ENCODE peak calls at places on chromosome 13, in five cellular contexts. One of them, this sample, is unnamed.

GRCh38 chr13:105783261-105783660 is 752.2 kb downstream of the EFNB2 start:
- DNase-seq in neural progenitor cell: no peak
- DNase-seq in mammary epithelial cell: no peak
- DNase-seq in A673: no peak
- DNase-seq in fibroblast of lung: no peak
- DNase-seq in this sample: no peak

GRCh38 chr13:97021241-97021640 is 27.0 kb upstream of the OXGR1 start:
- DNase-seq in neural progenitor cell: no peak
- DNase-seq in mammary epithelial cell: no peak
- DNase-seq in A673: no peak
- DNase-seq in fibroblast of lung: no peak
- DNase-seq in this sample: no peak

GRCh38 chr13:89988206-89988605 is 1359.3 kb upstream of the MIR17HG start:
- DNase-seq in neural progenitor cell: no peak
- DNase-seq in mammary epithelial cell: no peak
- DNase-seq in A673: no peak
- DNase-seq in fibroblast of lung: no peak
- DNase-seq in this sample: no peak

GRCh38 chr13:51475727-51476521 is 23.1 kb upstream of the INTS6 start:
- DNase-seq in neural progenitor cell: no peak
- DNase-seq in mammary epithelial cell: no peak
- DNase-seq in A673: no peak
- DNase-seq in fibroblast of lung: peak; percentile 27
- DNase-seq in this sample: no peak

GRCh38 chr13:105327727-105328126 is 1207.7 kb downstream of the EFNB2 start:
- DNase-seq in neural progenitor cell: no peak
- DNase-seq in mammary epithelial cell: no peak
- DNase-seq in A673: no peak
- DNase-seq in fibroblast of lung: peak; percentile 14
- DNase-seq in this sample: no peak

GRCh38 chr13:38707433-38707832 is 20.6 kb downstream of the FREM2 start:
- DNase-seq in neural progenitor cell: no peak
- DNase-seq in mammary epithelial cell: no peak
- DNase-seq in A673: no peak
- DNase-seq in fibroblast of lung: no peak
- DNase-seq in this sample: no peak

GRCh38 chr13:109213714-109214113 is 572.7 kb downstream of the IRS2 start:
- DNase-seq in neural progenitor cell: no peak
- DNase-seq in mammary epithelial cell: peak; percentile 40
- DNase-seq in A673: no peak
- DNase-seq in fibroblast of lung: no peak
- DNase-seq in this sample: no peak

GRCh38 chr13:76879876-76880270 is 6.3 kb downstream of the KCTD12 start:
- DNase-seq in neural progenitor cell: no peak
- DNase-seq in mammary epithelial cell: no peak
- DNase-seq in A673: no peak
- DNase-seq in fibroblast of lung: no peak
- DNase-seq in this sample: no peak

GRCh38 chr13:50127726-50128291 is 112.6 kb downstream of the KCNRG start:
- DNase-seq in neural progenitor cell: peak; percentile 71
- DNase-seq in mammary epithelial cell: no peak
- DNase-seq in A673: no peak
- DNase-seq in fibroblast of lung: no peak
- DNase-seq in this sample: no peak

GRCh38 chr13:106521101-106521799 is 14.2 kb downstream of the EFNB2 start:
- DNase-seq in neural progenitor cell: no peak
- DNase-seq in mammary epithelial cell: no peak
- DNase-seq in A673: no peak
- DNase-seq in fibroblast of lung: no peak
- DNase-seq in this sample: peak; percentile 40

GRCh38 chr13:25945596-25945995 is 106.2 kb downstream of the SHISA2 start:
- DNase-seq in neural progenitor cell: no peak
- DNase-seq in mammary epithelial cell: no peak
- DNase-seq in A673: peak; percentile 26
- DNase-seq in fibroblast of lung: peak; percentile 17
- DNase-seq in this sample: no peak

GRCh38 chr13:54234607-54235006 is 1206.0 kb downstream of the OLFM4 start:
- DNase-seq in neural progenitor cell: no peak
- DNase-seq in mammary epithelial cell: no peak
- DNase-seq in A673: no peak
- DNase-seq in fibroblast of lung: no peak
- DNase-seq in this sample: no peak

GRCh38 chr13:45325806-45326205 is 15.2 kb downstream of the TPT1 start:
- DNase-seq in neural progenitor cell: no peak
- DNase-seq in mammary epithelial cell: peak; percentile 87
- DNase-seq in A673: no peak
- DNase-seq in fibroblast of lung: peak; percentile 88
- DNase-seq in this sample: no peak

GRCh38 chr13:98384739-98385138 is 192.2 kb downstream of the STK24 start:
- DNase-seq in neural progenitor cell: no peak
- DNase-seq in mammary epithelial cell: peak; percentile 5
- DNase-seq in A673: no peak
- DNase-seq in fibroblast of lung: peak; percentile 4
- DNase-seq in this sample: no peak

GRCh38 chr13:64778002-64778401 is 2452.1 kb downstream of the PCDH9 start:
- DNase-seq in neural progenitor cell: no peak
- DNase-seq in mammary epithelial cell: no peak
- DNase-seq in A673: no peak
- DNase-seq in fibroblast of lung: no peak
- DNase-seq in this sample: no peak

GRCh38 chr13:51759240-51759639 is 44.7 kb downstream of the DHRS12 start:
- DNase-seq in neural progenitor cell: no peak
- DNase-seq in mammary epithelial cell: no peak
- DNase-seq in A673: no peak
- DNase-seq in fibroblast of lung: peak; percentile 54
- DNase-seq in this sample: no peak

GRCh38 chr13:39102981-39103490 is 64.8 kb downstream of the NHLRC3 start:
- DNase-seq in neural progenitor cell: no peak
- DNase-seq in mammary epithelial cell: no peak
- DNase-seq in A673: no peak
- DNase-seq in fibroblast of lung: no peak
- DNase-seq in this sample: no peak

GRCh38 chr13:31747271-31747670 is 7.9 kb downstream of the RXFP2 start:
- DNase-seq in neural progenitor cell: no peak
- DNase-seq in mammary epithelial cell: no peak
- DNase-seq in A673: no peak
- DNase-seq in fibroblast of lung: no peak
- DNase-seq in this sample: no peak

DNA sequence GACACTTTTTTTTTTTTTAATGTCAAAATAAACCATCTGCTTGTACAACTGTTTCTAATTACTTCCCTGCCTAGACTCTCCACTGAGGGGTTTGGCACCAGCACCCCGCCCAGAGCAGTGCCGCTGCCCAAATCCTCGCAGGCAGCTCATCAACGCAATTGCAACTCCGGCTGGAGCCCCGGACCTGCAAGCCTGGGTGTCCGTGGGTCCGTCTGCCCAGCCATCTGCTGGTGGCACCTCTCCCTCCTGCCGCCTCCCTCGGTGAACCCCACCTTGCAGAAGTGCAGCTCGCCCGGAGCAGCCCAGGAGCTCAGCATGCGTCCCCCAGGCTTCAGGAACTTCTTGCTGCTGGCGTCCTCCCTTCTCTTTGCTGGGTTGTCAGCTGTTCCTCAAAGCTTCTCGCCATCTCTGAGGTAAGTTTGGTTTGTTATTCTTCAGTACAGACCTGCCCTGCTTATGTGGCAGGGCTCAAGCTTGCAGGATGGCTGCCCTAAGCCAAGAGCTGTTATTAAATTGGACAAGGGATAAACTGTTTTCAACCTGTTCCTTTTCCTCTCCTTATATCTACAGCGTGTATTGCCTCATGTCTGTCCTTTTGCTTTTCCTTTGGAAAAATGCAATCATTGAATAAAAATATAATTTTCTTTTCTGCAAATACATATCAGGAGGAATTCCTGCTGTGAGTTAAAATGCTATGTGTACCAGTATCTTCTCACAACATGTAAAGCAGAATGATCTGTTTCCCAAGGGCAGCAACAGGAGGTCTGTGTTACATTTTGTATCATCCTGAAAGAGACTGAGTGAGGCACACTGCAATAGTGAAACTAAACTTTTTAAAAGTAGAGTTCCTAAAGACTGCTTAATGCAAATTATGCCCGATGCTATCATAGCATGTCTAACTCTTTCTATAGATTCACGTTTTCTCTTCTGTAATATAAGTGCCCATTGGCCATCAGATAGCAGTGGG is at the start of gene ITGBL1:
- DNase-seq in neural progenitor cell: no peak
- DNase-seq in mammary epithelial cell: peak; percentile 55
- DNase-seq in A673: peak; percentile 27
- DNase-seq in fibroblast of lung: peak; percentile 50
- DNase-seq in this sample: peak; percentile 56
- H3K4me1 ChIP-seq in neural progenitor cell: no peaks in the 10 kb centered on the region
- H3K4me1 ChIP-seq in mammary epithelial cell: peaks cover 72% of the 10 kb centered on the region
- H3K4me1 ChIP-seq in A673: peaks cover 13% of the 10 kb centered on the region
- H3K4me1 ChIP-seq in fibroblast of lung: peaks cover 30% of the 10 kb centered on the region
- H3K4me1 ChIP-seq in this sample: peaks cover 78% of the 10 kb centered on the region

GRCh38 chr13:46665630-46666482 is 112.9 kb downstream of the LRCH1 start:
- DNase-seq in neural progenitor cell: no peak
- DNase-seq in mammary epithelial cell: no peak
- DNase-seq in A673: peak; percentile 66
- DNase-seq in fibroblast of lung: no peak
- DNase-seq in this sample: no peak

GRCh38 chr13:46668906-46669525 is 116.0 kb downstream of the LRCH1 start:
- DNase-seq in neural progenitor cell: no peak
- DNase-seq in mammary epithelial cell: no peak
- DNase-seq in A673: peak; percentile 72
- DNase-seq in fibroblast of lung: no peak
- DNase-seq in this sample: no peak

GRCh38 chr13:46668302-46668720 is 115.3 kb downstream of the LRCH1 start:
- DNase-seq in neural progenitor cell: no peak
- DNase-seq in mammary epithelial cell: peak; percentile 78
- DNase-seq in A673: peak; percentile 83
- DNase-seq in fibroblast of lung: peak; percentile 94
- DNase-seq in this sample: no peak

GRCh38 chr13:46666727-46667456 is 113.9 kb downstream of the LRCH1 start:
- DNase-seq in neural progenitor cell: peak; percentile 63
- DNase-seq in mammary epithelial cell: no peak
- DNase-seq in A673: peak; percentile 98
- DNase-seq in fibroblast of lung: no peak
- DNase-seq in this sample: no peak

DNA sequence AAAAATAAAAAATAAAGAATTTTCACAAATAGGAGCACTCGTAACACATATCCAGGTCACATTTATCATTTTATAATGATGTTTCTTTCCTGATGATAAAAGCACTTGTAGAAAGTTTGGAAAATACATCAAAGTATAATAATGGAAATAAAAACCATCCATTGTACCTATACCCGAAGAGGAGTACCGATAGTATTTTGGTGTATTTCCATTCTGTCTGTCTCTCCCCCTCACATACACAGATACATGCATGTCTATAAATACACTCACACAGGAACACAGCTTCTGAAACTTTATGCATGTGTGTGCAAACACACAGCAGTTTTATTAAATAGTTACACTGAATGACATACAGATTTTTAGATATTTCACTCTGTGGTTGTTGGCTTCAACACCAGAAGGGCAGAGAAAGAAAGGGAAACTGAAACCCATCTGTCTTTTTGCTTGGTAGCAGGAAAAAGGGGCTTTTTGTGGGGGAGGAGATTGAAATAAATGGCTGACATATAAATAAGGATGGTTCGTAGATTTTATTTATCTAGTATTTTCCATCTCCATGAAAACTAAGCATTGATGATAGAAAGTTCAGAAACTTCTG is 114.8 kb downstream of the LRCH1 start:
- DNase-seq in neural progenitor cell: no peak
- DNase-seq in mammary epithelial cell: no peak
- DNase-seq in A673: no peak
- DNase-seq in fibroblast of lung: peak; percentile 31
- DNase-seq in this sample: no peak
- H3K4me3 ChIP-seq in neural progenitor cell: no peak overlapping the region
- H3K4me3 ChIP-seq in mammary epithelial cell: no peak overlapping the region
- H3K4me3 ChIP-seq in A673: peak overlapping the region; percentile 24
- H3K4me3 ChIP-seq in fibroblast of lung: peak overlapping the region; percentile 35
- H3K4me3 ChIP-seq in this sample: no peak overlapping the region

DNA sequence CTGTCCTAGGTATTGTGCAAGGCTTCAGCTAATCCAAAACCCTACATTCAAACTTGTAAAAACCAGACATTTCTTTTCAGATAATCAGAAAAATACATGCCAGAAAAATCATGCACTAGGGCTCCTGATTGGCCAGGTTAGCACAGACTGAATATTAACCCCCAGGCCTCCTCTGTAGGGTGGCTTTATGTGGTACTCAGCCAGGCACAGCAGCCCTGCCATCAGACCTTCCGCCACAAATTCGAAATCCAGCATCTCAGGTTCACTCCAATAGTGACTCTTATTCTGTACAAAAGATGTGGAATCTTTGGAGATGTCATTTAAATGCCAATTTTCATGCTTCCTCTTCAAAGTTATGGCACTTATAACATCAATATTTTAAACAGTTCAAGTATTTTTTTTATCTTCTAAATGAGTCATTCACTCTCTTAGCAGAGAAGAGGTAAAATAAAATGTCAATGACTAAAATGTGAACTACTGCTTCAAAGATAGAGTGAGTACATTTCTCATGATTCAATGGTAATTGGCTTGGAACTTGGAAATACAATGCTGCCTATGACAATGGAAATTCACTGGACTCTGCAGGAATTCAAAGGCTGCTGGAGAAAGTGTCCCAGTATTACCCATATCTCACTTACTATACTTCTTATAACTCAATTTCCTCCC is 211.3 kb downstream of the KLF12 start:
- DNase-seq in neural progenitor cell: no peak
- DNase-seq in mammary epithelial cell: no peak
- DNase-seq in A673: no peak
- DNase-seq in fibroblast of lung: no peak
- DNase-seq in this sample: no peak
- TF ChIP-seq EZH2 in neural progenitor cell: no peak
- TF ChIP-seq EZH2 in mammary epithelial cell: no peak
- TF ChIP-seq EZH2 in A673: no peak
- TF ChIP-seq EZH2 in fibroblast of lung: no peak
- TF ChIP-seq EZH2 in this sample: no peak

GRCh38 chr13:40563350-40564125 is 102.9 kb downstream of the FOXO1 start:
- DNase-seq in neural progenitor cell: peak; percentile 10
- DNase-seq in mammary epithelial cell: no peak
- DNase-seq in A673: no peak
- DNase-seq in fibroblast of lung: peak; percentile 58
- DNase-seq in this sample: no peak
- H3K4me1 ChIP-seq in neural progenitor cell: peaks cover 3% of the 10 kb centered on the region
- H3K4me1 ChIP-seq in mammary epithelial cell: no peaks in the 10 kb centered on the region
- H3K4me1 ChIP-seq in A673: no peaks in the 10 kb centered on the region
- H3K4me1 ChIP-seq in fibroblast of lung: no peaks in the 10 kb centered on the region
- H3K4me1 ChIP-seq in this sample: no peaks in the 10 kb centered on the region

This sample was measured in PC-9.